ENCODE peak calls at places on chromosomes 12 and 14, in four cellular contexts. B is aorta, J is AG08396, W is stomach. E is an unnamed sample.

GRCh38 chr12:70078161-70078560 is 165.1 kb upstream of the CNOT2 start:
- DNase-seq in W (no peak), B (no peak), J (no peak), E (no peak)

GRCh38 chr12:49901986-49902385 is 1.7 kb downstream of the FAIM2 start:
- DNase-seq in J (no peak), B (peak), W (no peak), E (no peak)

GRCh38 chr12:89450922-89451321 is 73.7 kb downstream of the GALNT4 start:
- DNase-seq in J (no peak), B (no peak), W (no peak), E (no peak)

GRCh38 chr12:111442301-111443045 is 36.8 kb downstream of the SH2B3 start:
- DNase-seq in J (no peak), B (peak), W (no peak), E (no peak)

GRCh38 chr14:36134026-36134425 is 42.5 kb downstream of the PTCSC3 start:
- DNase-seq in B (no peak), W (no peak), J (no peak), E (no peak)

GRCh38 chr12:69982081-69982480 is 157.1 kb downstream of the MYRFL start:
- DNase-seq in B (no peak), J (no peak), W (no peak), E (no peak)

GRCh38 chr12:115871714-115872113 is 405.8 kb downstream of the MED13L start:
- DNase-seq in J (peak), W (no peak), B (no peak), E (peak)

GRCh38 chr12:44317651-44318126 is 481.8 kb downstream of the TMEM117 start:
- DNase-seq in W (no peak), B (no peak), J (peak), E (no peak)

GRCh38 chr12:93954160-93955112 is 193.9 kb upstream of the PLXNC1 start:
- DNase-seq in B (no peak), W (no peak), J (peak), E (no peak)

GRCh38 chr12:130335517-130336392 is 1.9 kb upstream of the PIWIL1 start:
- DNase-seq in W (no peak), B (no peak), J (peak), E (peak)

GRCh38 chr12:5027436-5027835 is 16.2 kb upstream of the KCNA5 start:
- DNase-seq in B (no peak), W (no peak), J (no peak), E (no peak)

GRCh38 chr12:11794751-11795150 is 145.3 kb downstream of the ETV6 start:
- DNase-seq in W (no peak), B (no peak), J (no peak), E (no peak)

GRCh38 chr12:58933068-58933681 is 12.9 kb upstream of the LRIG3 start:
- DNase-seq in J (no peak), B (no peak), W (no peak), E (no peak)

GRCh38 chr14:69108358-69108757 is 44.6 kb downstream of the DCAF5 start:
- DNase-seq in W (no peak), J (no peak), B (no peak), E (no peak)

GRCh38 chr12:107450541-107450940 is 235.1 kb upstream of the PWP1 start:
- DNase-seq in B (no peak), W (no peak), J (no peak), E (no peak)

GRCh38 chr14:60510254-60510975 is 1.5 kb downstream of the SIX6 start:
- DNase-seq in W (no peak), B (no peak), J (no peak), E (no peak)

GRCh38 chr12:21483531-21483930 is 17.9 kb downstream of the RECQL start:
- DNase-seq in J (no peak), W (no peak), B (no peak), E (no peak)

GRCh38 chr12:4274960-4275868 is 1.7 kb downstream of the CCND2 start:
- DNase-seq in B (peak), J (peak), W (no peak), E (peak)

GRCh38 chr14:100082723-100083122 is 17.5 kb downstream of the EVL start:
- DNase-seq in J (no peak), B (no peak), W (no peak), E (no peak)

GRCh38 chr12:19757317-19757877 is 318.1 kb downstream of the AEBP2 start:
- DNase-seq in B (no peak), J (no peak), W (no peak), E (no peak)

GRCh38 chr12:100720016-100720654 is 74.4 kb upstream of the ANO4 start:
- DNase-seq in W (no peak), J (no peak), B (no peak), E (no peak)

GRCh38 chr14:68137704-68138619 is 318.4 kb downstream of the RAD51B start:
- DNase-seq in W (peak), J (peak), B (peak), E (peak)

GRCh38 chr14:67187210-67187609 is 2.0 kb upstream of the GARIN2 start:
- DNase-seq in B (no peak), W (no peak), J (peak), E (no peak)

GRCh38 chr12:54587315-54587821 is 1.1 kb downstream of the PPP1R1A start:
- DNase-seq in J (no peak), W (peak), B (peak), E (no peak)

GRCh38 chr12:109744991-109745942 is 31.6 kb downstream of the FAM222A start:
- DNase-seq in W (peak), B (no peak), J (no peak), E (no peak)

GRCh38 chr14:77014004-77014604 is 14.4 kb downstream of the IRF2BPL start:
- DNase-seq in J (peak), B (peak), W (peak), E (no peak)

GRCh38 chr12:91180577-91180976 is 2.0 kb downstream of the DCN start:
- DNase-seq in W (no peak), J (peak), B (no peak), E (no peak)

GRCh38 chr14:24818054-24818822 is 184.2 kb upstream of the GZMB start:
- DNase-seq in B (no peak), J (no peak), W (no peak), E (peak)

GRCh38 chr12:89756638-89757321 is 48.1 kb upstream of the ATP2B1 start:
- DNase-seq in J (peak), B (no peak), W (no peak), E (peak)

GRCh38 chr12:80846930-80847329 is 90.8 kb downstream of the LIN7A start:
- DNase-seq in J (no peak), B (no peak), W (no peak), E (no peak)

GRCh38 chr14:69554500-69554899 is 20.2 kb downstream of the CCDC177 start:
- DNase-seq in J (no peak), W (no peak), B (peak), E (no peak)